ENCODE peak calls at places on chromosomes 6 and 20, in four cellular contexts. X is astrocyte of the spinal cord, E is GM06990, T is kidney. K is an unnamed sample.

GRCh38 chr6:18166314-18167007 is 11.2 kb downstream of the KDM1B start:
- DNase-seq in X (peak), E (no peak), T (no peak), K (no peak)

GRCh38 chr20:13402171-13402760 is 181.2 kb downstream of the ISM1 start:
- DNase-seq in X (no peak), E (no peak), T (no peak), K (no peak)

GRCh38 chr6:10413850-10414765 is 766 bp downstream of the TFAP2A start:
- DNase-seq in X (no peak), E (no peak), T (no peak), K (no peak)

GRCh38 chr20:61394088-61394822 is 142.2 kb downstream of the CDH4 start:
- DNase-seq in X (no peak), E (no peak), T (no peak), K (no peak)

GRCh38 chr20:18577942-18578341 is 9.9 kb upstream of the DTD1 start:
- DNase-seq in X (no peak), E (no peak), T (no peak), K (no peak)

GRCh38 chr6:43949451-43950110 is 177.7 kb downstream of the MRPL14 start:
- DNase-seq in X (no peak), E (no peak), T (no peak), K (no peak)

GRCh38 chr20:60868316-60868891 is 383.7 kb upstream of the CDH4 start:
- DNase-seq in X (no peak), E (no peak), T (no peak), K (no peak)

GRCh38 chr20:7843613-7844012 is 96.6 kb downstream of the HAO1 start:
- DNase-seq in X (no peak), E (no peak), T (no peak), K (peak)

GRCh38 chr6:107956586-107957164 is 1.3 kb downstream of the SEC63 start:
- DNase-seq in X (peak), E (no peak), T (no peak), K (no peak)

GRCh38 chr6:87793340-87793739 is 91.3 kb upstream of the AKIRIN2 start:
- DNase-seq in X (no peak), E (no peak), T (no peak), K (no peak)

GRCh38 chr6:6793388-6794250 is 205.1 kb downstream of the LY86 start:
- DNase-seq in X (no peak), E (no peak), T (no peak), K (no peak)

GRCh38 chr6:33693186-33694158 is 18.0 kb downstream of the UQCC2 start:
- DNase-seq in X (no peak), E (no peak), T (peak), K (no peak)

GRCh38 chr6:125988280-125988679 is 1.9 kb downstream of the TRMT11 start:
- DNase-seq in X (no peak), E (no peak), T (no peak), K (no peak)

GRCh38 chr6:7050911-7051779 is 56.6 kb upstream of the RREB1 start:
- DNase-seq in X (peak), E (peak), T (peak), K (no peak)

GRCh38 chr20:663315-664090 is 10.5 kb upstream of the SRXN1 start:
- DNase-seq in X (no peak), E (peak), T (peak), K (no peak)

GRCh38 chr6:16582437-16583150 is 178.7 kb downstream of the ATXN1 start:
- DNase-seq in X (no peak), E (no peak), T (no peak), K (no peak)

GRCh38 chr20:19095762-19096161 is 116.7 kb upstream of the SLC24A3 start:
- DNase-seq in X (no peak), E (no peak), T (no peak), K (no peak)

GRCh38 chr20:62652894-62653305 is 10.6 kb downstream of the SLCO4A1 start:
- DNase-seq in X (no peak), E (no peak), T (no peak), K (no peak)
- H3K4me3 ChIP-seq in X (no peak), E (peak), T (peak), K (no peak)

DNA sequence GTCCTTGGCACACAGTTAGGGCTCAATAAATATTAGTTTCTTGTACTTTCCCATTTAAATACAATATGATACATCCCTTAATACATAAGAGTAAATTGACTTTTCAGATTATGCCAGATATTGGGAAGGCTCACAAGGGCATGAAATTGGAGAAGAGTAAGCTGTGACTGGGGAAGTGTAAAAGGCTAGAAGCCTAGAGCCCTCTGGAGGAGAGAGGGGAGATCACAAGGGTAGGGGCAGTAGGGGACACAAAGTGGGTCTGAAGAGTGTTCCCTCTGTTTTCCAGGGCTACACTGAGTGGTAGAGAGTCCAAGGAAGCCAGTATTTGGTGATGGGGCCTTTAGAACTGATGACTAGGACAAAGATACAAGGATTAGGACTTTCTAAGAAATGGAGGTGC is 562.9 kb upstream of the CHD6 start:
- DNase-seq in X (no peak), E (no peak), T (no peak), K (no peak)
- TF ChIP-seq CTCF in X (no peak), E (no peak), T (no peak), K (no peak)

GRCh38 chr20:59006167-59006863 is 739 bp downstream of the CTSZ start:
- DNase-seq in X (no peak), E (peak), T (peak), K (no peak)

GRCh38 chr20:59003836-59004492 is 3.1 kb downstream of the CTSZ start:
- DNase-seq in X (no peak), E (no peak), T (peak), K (no peak)

GRCh38 chr20:59004493-59004762 is 2.6 kb downstream of the CTSZ start:
- DNase-seq in X (no peak), E (no peak), T (peak), K (no peak)

GRCh38 chr20:59005523-59006166 is 1.4 kb downstream of the CTSZ start:
- DNase-seq in X (no peak), E (no peak), T (peak), K (no peak)

GRCh38 chr20:59004763-59005522 is 2.1 kb downstream of the CTSZ start:
- DNase-seq in X (no peak), E (peak), T (peak), K (no peak)
- H3K4me3 ChIP-seq in X (peak), E (peak), T (peak), K (no peak)

GRCh38 chr20:62488470-62488869 is 12.7 kb upstream of the GATA5 start:
- DNase-seq in X (no peak), E (no peak), T (no peak), K (no peak)

GRCh38 chr20:62489940-62490263 is 14.1 kb upstream of the GATA5 start:
- DNase-seq in X (no peak), E (no peak), T (no peak), K (no peak)

GRCh38 chr20:62487125-62487524 is 11.3 kb upstream of the GATA5 start:
- DNase-seq in X (no peak), E (no peak), T (no peak), K (no peak)

GRCh38 chr20:62487564-62488086 is 11.8 kb upstream of the GATA5 start:
- DNase-seq in X (no peak), E (no peak), T (no peak), K (peak)

DNA sequence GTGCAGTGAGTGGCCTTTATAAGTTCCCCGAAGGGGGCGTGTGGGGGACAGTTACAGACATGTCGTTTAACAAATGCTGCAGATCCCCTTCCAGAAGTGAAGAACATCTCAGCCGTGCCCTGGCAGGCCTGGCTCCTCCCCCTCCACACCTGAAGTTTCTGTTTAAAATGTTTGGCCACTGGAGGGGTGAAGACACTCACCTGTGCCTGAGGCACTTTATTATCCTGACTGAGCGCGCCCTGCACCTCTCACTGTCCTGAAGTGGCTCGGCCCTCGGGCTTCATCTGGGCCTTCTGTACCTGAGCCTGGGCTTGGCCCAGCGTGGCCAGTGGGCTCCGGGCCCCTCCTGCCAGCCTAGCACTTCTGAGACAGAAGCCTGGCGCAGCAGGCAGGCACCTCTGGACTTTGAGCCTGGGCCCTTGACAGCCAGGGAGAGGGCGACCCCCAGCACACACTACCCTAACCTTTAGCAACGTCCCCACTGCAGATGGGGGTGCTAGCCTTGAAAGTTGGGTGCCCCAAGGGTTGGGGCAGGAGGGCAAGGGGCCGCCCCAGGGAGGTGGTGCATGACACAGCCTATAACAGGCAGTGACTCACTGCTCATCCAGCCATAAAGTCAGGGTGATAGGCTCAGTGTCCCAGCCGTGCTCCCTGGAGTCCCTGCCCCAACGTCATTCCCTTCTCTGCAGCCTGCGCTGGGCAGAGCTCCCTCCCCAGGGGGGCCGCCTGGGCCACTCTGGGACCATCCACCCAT is 13.6 kb upstream of the GATA5 start:
- DNase-seq in X (no peak), E (no peak), T (no peak), K (peak)
- TF ChIP-seq CTCF in X (no peak), E (no peak), T (no peak), K (no peak)

DNA sequence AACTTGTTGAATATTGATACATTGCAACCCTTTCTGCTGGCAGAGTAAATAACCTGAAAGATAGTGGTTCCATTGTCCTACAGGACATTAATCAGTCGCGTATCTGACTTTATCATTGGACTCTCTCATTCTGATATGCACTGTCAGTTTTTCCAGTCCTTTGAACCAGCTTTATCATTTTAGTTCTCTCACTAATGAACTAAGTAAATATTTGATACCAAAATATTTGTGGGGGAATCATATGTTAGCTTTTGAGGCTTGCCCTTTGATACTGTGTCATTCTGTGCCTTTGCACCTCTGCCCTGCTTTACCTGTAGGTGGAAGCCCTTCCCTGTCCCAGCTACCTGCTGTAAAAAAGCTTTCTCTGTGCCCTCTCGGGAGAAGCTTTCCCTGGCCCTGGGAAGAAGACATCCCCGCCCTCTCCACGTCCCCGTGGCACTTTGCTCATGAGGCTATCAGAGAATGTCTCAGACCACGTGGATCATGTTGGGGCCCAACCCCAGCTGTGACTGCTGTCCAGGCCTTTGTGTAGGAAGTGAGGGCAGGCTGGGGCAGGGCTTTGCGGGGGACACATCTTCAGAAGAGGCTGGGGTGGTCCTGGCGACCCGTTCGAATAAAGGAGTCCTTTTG is 117.8 kb upstream of the NXT1 start:
- DNase-seq in X (no peak), E (no peak), T (no peak), K (no peak)
- H3K4me3 ChIP-seq in X (no peak), E (no peak), T (no peak), K (no peak)

GRCh38 chr6:137877113-137877512 is 10.1 kb downstream of the TNFAIP3 start:
- DNase-seq in X (no peak), E (no peak), T (no peak), K (no peak)

GRCh38 chr6:137878070-137878809 is 11.2 kb downstream of the TNFAIP3 start:
- DNase-seq in X (no peak), E (no peak), T (no peak), K (no peak)

GRCh38 chr6:137879301-137879700 is 12.2 kb downstream of the TNFAIP3 start:
- DNase-seq in X (no peak), E (no peak), T (no peak), K (no peak)

GRCh38 chr6:137879885-137880430 is 12.9 kb downstream of the TNFAIP3 start:
- DNase-seq in X (no peak), E (no peak), T (no peak), K (no peak)

DNA sequence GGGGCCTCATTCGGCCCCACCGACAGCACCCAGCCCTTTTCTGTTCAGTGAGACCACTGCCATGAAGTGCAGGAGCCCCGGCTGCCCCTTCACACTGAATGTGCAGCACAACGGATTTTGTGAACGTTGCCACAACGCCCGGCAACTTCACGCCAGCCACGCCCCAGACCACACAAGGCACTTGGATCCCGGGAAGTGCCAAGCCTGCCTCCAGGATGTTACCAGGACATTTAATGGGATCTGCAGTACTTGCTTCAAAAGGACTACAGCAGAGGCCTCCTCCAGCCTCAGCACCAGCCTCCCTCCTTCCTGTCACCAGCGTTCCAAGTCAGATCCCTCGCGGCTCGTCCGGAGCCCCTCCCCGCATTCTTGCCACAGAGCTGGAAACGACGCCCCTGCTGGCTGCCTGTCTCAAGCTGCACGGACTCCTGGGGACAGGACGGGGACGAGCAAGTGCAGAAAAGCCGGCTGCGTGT is 11.8 kb downstream of the TNFAIP3 start:
- DNase-seq in X (no peak), E (no peak), T (peak), K (no peak)
- TF ChIP-seq CTCF in X (peak), E (no peak), T (no peak), K (peak)

DNA sequence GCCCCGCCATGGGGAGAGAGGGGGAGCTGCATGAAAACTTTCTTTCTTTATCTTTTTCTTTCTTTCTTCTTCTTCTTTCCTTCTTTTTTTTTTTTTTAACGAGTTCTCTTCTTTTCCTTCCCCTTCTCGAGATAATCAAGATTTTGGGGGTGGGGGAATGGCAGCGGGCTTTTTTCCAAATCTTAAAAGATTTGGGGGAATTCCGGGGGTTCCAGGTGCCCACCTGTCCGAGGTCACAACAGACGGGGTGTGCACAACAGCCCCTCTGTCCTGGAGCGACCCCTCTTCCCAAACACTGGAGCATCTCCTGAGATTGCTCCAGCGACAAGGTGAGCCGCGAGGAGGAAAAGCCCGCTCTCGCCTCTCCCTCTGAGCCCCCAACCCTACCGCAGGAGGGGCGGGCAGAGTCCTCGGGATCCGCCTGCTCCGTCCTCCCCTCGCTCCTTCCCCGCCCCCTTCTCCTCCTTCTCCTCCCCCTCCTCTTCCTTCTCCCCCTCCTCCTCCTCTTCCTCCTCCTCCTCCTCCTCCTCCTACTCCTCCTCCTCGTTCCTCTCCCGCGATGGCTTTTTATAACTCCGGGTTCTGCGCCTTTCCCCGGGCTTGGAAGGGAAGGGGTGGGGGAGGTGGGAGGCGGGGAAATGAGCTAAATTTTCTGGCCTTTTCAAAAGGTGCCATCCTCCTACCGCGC is 694 bp upstream of the KCNB1 start:
- DNase-seq in X (no peak), E (no peak), T (no peak), K (no peak)
- H3K4me3 ChIP-seq in X (no peak), E (no peak), T (no peak), K (no peak)

GRCh38 chr20:4791121-4791520 is 69.4 kb downstream of the PRND start:
- DNase-seq in X (no peak), E (no peak), T (no peak), K (no peak)

GRCh38 chr20:4793183-4793582 is 71.5 kb downstream of the PRND start:
- DNase-seq in X (no peak), E (no peak), T (no peak), K (no peak)

GRCh38 chr20:4787069-4787468 is 65.4 kb downstream of the PRND start:
- DNase-seq in X (no peak), E (no peak), T (no peak), K (no peak)

GRCh38 chr20:4788314-4788713 is 66.6 kb downstream of the PRND start:
- DNase-seq in X (no peak), E (no peak), T (no peak), K (no peak)

GRCh38 chr20:4787825-4788224 is 66.1 kb downstream of the PRND start:
- DNase-seq in X (no peak), E (no peak), T (no peak), K (no peak)
- TF ChIP-seq CTCF in X (no peak), E (no peak), T (no peak), K (no peak)

GRCh38 chr6:75349262-75349984 is 64.8 kb upstream of the TMEM30A start:
- DNase-seq in X (peak), E (peak), T (no peak), K (no peak)
- H3K4me3 ChIP-seq in X (peak), E (peak), T (peak), K (peak)

DNA sequence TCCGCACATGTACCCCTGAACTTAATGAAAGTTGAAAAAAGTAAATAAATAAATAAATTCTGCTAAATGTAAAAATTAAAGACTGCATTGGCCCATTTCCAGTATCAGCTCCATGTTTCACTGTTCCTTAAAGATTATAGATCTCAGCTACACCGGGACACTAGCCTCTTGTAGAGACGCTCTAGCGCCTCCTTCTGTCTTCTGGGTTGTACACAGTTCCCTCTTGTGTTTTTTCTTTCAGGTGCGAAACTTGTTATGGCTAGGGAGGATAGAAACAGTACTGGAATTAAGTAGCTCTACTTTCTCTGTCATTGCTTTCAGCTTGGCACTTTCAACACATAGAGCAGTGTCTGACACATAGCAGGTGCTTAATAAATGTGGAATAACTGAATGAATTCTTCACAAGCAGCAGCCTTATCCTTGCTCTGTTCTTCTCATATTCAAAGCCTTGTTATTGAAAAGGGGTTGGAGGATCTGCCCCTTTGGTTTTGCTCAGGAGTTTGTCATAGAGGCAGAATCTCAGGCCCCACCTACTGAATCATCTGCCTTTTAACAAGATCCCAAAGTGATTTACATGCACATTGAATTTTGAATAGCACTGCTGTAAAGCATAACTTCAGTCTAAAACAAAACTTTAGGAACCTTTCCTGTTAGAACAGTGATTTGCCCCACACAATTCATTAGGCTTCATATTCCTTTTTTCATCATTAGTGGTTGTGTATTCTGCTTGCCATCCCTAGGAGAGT is 92.3 kb downstream of the FIG4 start:
- DNase-seq in X (no peak), E (no peak), T (no peak), K (no peak)
- TF ChIP-seq CTCF in X (peak), E (peak), T (peak), K (peak)